ENCODE peak calls at places on chromosomes 6 and 20, in four cellular contexts. One of them, this sample, is unnamed.
A peak's percentile ranks its signal among the peaks of the same experiment; 100 is the strongest.

GRCh38 chr6:81451787-81452186 is 300.7 kb downstream of the TENT5A start:
- DNase-seq in H1: no peak
- DNase-seq in neuronal stem cell: peak; percentile 6
- DNase-seq in mesenchymal stem cell: peak; percentile 93
- DNase-seq in this sample: no peak

GRCh38 chr20:7608246-7608645 is 332.0 kb downstream of the HAO1 start:
- DNase-seq in H1: no peak
- DNase-seq in mesenchymal stem cell: peak; percentile 14
- DNase-seq in neuronal stem cell: peak; percentile 15
- DNase-seq in this sample: no peak

GRCh38 chr20:38153401-38153800 is 11.7 kb downstream of the TGM2 start:
- DNase-seq in neuronal stem cell: no peak
- DNase-seq in mesenchymal stem cell: no peak
- DNase-seq in H1: no peak
- DNase-seq in this sample: peak; percentile 40

GRCh38 chr20:32443386-32443974 is 85.3 kb downstream of the ASXL1 start:
- DNase-seq in mesenchymal stem cell: no peak
- DNase-seq in neuronal stem cell: no peak
- DNase-seq in H1: no peak
- DNase-seq in this sample: no peak

GRCh38 chr6:158999154-158999668 is 791 bp downstream of the RSPH3 start:
- DNase-seq in mesenchymal stem cell: no peak
- DNase-seq in H1: no peak
- DNase-seq in neuronal stem cell: no peak
- DNase-seq in this sample: no peak

GRCh38 chr6:28947067-28947765 is 23.4 kb upstream of the TRIM27 start:
- DNase-seq in mesenchymal stem cell: no peak
- DNase-seq in neuronal stem cell: no peak
- DNase-seq in H1: no peak
- DNase-seq in this sample: no peak

GRCh38 chr6:122482750-122483080 is 11.1 kb upstream of the SERINC1 start:
- DNase-seq in H1: no peak
- DNase-seq in neuronal stem cell: no peak
- DNase-seq in mesenchymal stem cell: peak; percentile 48
- DNase-seq in this sample: no peak

GRCh38 chr6:27188885-27189418 is 58.5 kb upstream of the PRSS16 start:
- DNase-seq in mesenchymal stem cell: peak; percentile 85
- DNase-seq in neuronal stem cell: peak; percentile 77
- DNase-seq in H1: no peak
- DNase-seq in this sample: peak; percentile 66

GRCh38 chr6:34324738-34325444 is 67.6 kb downstream of the NUDT3 start:
- DNase-seq in H1: no peak
- DNase-seq in neuronal stem cell: no peak
- DNase-seq in mesenchymal stem cell: no peak
- DNase-seq in this sample: no peak

GRCh38 chr6:5120011-5120410 is 34.9 kb downstream of the PPP1R3G start:
- DNase-seq in neuronal stem cell: no peak
- DNase-seq in H1: no peak
- DNase-seq in mesenchymal stem cell: no peak
- DNase-seq in this sample: no peak

GRCh38 chr6:130282234-130282995 is 59.7 kb upstream of the SAMD3 start:
- DNase-seq in neuronal stem cell: no peak
- DNase-seq in H1: no peak
- DNase-seq in mesenchymal stem cell: peak; percentile 4
- DNase-seq in this sample: no peak

GRCh38 chr20:58895099-58895795 is 42.7 kb downstream of the GNAS start:
- DNase-seq in neuronal stem cell: no peak
- DNase-seq in H1: no peak
- DNase-seq in mesenchymal stem cell: no peak
- DNase-seq in this sample: no peak

GRCh38 chr6:74213995-74214394 is 518.0 kb downstream of the CD109 start:
- DNase-seq in neuronal stem cell: no peak
- DNase-seq in mesenchymal stem cell: no peak
- DNase-seq in H1: no peak
- DNase-seq in this sample: no peak

GRCh38 chr6:34663887-34664269 is 32.7 kb downstream of the ILRUN start:
- DNase-seq in neuronal stem cell: no peak
- DNase-seq in H1: no peak
- DNase-seq in mesenchymal stem cell: peak; percentile 54
- DNase-seq in this sample: no peak

GRCh38 chr6:7424967-7425807 is 35.6 kb downstream of the RIOK1 start:
- DNase-seq in neuronal stem cell: no peak
- DNase-seq in H1: no peak
- DNase-seq in mesenchymal stem cell: peak; percentile 41
- DNase-seq in this sample: peak; percentile 27

GRCh38 chr20:62642666-62643520 is 590 bp downstream of the SLCO4A1 start:
- DNase-seq in H1: no peak
- DNase-seq in neuronal stem cell: no peak
- DNase-seq in mesenchymal stem cell: no peak
- DNase-seq in this sample: peak; percentile 52

GRCh38 chr6:40809627-40810026 is 222.5 kb upstream of the LRFN2 start:
- DNase-seq in H1: no peak
- DNase-seq in neuronal stem cell: no peak
- DNase-seq in mesenchymal stem cell: no peak
- DNase-seq in this sample: no peak

GRCh38 chr20:45467861-45468260 is 1.7 kb upstream of the WFDC2 start:
- DNase-seq in mesenchymal stem cell: no peak
- DNase-seq in neuronal stem cell: no peak
- DNase-seq in H1: no peak
- DNase-seq in this sample: no peak

GRCh38 chr6:24340998-24341934 is 16.6 kb downstream of the DCDC2 start:
- DNase-seq in neuronal stem cell: no peak
- DNase-seq in H1: no peak
- DNase-seq in mesenchymal stem cell: no peak
- DNase-seq in this sample: no peak
- H3K4me3 ChIP-seq in neuronal stem cell: no peak overlapping the region
- H3K4me3 ChIP-seq in H1: no peak overlapping the region
- H3K4me3 ChIP-seq in mesenchymal stem cell: no peak overlapping the region
- H3K4me3 ChIP-seq in this sample: no peak overlapping the region

DNA sequence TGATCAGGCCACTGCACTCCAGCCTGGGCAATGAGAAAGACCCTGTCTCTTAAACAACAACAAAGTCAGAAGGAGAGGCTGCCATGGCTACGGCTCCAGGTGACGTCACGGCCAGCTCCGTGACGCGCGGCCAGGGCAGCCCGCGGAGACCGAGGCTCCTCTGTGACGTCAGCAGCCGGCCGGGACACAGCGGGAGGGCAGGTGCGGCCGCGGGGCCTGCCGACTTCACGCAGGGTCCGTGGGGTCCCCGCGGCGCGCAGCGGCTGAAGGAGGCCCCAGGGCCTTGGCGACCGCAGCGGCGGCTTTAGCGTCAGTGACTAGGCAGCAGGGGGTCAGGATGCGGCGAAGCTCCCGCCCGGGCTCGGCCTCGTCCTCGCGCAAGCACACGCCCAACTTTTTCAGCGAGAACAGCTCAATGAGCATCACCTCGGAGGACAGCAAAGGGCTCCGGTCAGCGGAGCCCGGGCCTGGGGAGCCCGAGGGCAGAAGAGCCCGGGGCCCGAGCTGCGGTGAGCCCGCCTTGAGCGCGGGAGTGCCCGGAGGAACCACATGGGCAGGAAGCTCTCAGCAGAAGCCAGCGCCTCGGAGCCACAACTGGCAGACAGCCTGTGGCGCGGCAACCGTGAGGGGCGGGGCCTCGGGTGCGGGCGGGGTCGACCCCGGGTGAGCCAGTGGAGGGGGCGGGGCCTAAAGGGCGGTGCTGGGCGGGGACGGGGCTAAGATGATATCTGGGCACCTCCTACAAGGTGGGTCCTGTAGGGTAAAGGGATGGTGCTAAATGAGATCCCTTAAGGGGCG is at the start of gene SPAG4:
- DNase-seq in H1: peak; percentile 98
- DNase-seq in neuronal stem cell: peak; percentile 98
- DNase-seq in mesenchymal stem cell: peak; percentile 83
- DNase-seq in this sample: peak; percentile 67
- H2BK12ac ChIP-seq in H1: no peak within 1 kb of the TSS
- H2BK12ac ChIP-seq in neuronal stem cell: no peak within 1 kb of the TSS
- H2BK12ac ChIP-seq in mesenchymal stem cell: no peak within 1 kb of the TSS
- H2BK12ac ChIP-seq in this sample: no peak within 1 kb of the TSS

GRCh38 chr20:47866480-47866879 is 81.2 kb upstream of the SULF2 start:
- DNase-seq in neuronal stem cell: no peak
- DNase-seq in H1: no peak
- DNase-seq in mesenchymal stem cell: no peak
- DNase-seq in this sample: no peak

GRCh38 chr20:47865912-47866311 is 80.6 kb upstream of the SULF2 start:
- DNase-seq in mesenchymal stem cell: no peak
- DNase-seq in neuronal stem cell: no peak
- DNase-seq in H1: no peak
- DNase-seq in this sample: no peak

GRCh38 chr20:47868744-47869143 is 83.5 kb upstream of the SULF2 start:
- DNase-seq in H1: no peak
- DNase-seq in neuronal stem cell: no peak
- DNase-seq in mesenchymal stem cell: no peak
- DNase-seq in this sample: no peak

GRCh38 chr20:47865451-47865850 is 80.2 kb upstream of the SULF2 start:
- DNase-seq in mesenchymal stem cell: no peak
- DNase-seq in H1: no peak
- DNase-seq in neuronal stem cell: no peak
- DNase-seq in this sample: no peak

DNA sequence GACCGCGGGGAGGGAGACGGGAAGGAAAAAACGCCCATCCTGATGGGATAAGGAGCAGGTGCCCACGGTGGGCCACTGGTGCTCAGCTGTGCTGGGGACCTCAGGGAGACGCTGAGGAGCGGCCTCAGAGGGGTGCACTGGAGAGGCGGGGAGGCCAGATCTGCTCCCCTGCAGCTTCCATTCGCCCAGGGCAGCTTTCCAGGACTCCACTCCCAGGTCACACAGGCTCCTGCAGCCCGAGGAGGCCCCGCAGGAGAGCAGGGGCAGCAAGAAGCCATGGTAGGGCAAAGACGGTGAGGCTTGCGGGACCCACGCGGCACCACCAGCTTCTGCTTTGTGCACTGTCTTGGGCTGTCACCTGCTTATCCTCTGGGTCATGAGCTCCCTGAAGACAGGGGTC is 82.5 kb upstream of the SULF2 start:
- DNase-seq in neuronal stem cell: no peak
- DNase-seq in mesenchymal stem cell: no peak
- DNase-seq in H1: no peak
- DNase-seq in this sample: no peak
- H3K4me3 ChIP-seq in neuronal stem cell: no peak overlapping the region
- H3K4me3 ChIP-seq in mesenchymal stem cell: no peak overlapping the region
- H3K4me3 ChIP-seq in H1: no peak overlapping the region
- H3K4me3 ChIP-seq in this sample: no peak overlapping the region

GRCh38 chr6:80214436-80215022 is 108.1 kb downstream of the BCKDHB start:
- DNase-seq in mesenchymal stem cell: peak; percentile 72
- DNase-seq in neuronal stem cell: peak; percentile 40
- DNase-seq in H1: no peak
- DNase-seq in this sample: peak; percentile 59

GRCh38 chr6:80209434-80209833 is 103.0 kb downstream of the BCKDHB start:
- DNase-seq in mesenchymal stem cell: no peak
- DNase-seq in H1: no peak
- DNase-seq in neuronal stem cell: no peak
- DNase-seq in this sample: no peak

GRCh38 chr6:80215063-80215462 is 108.6 kb downstream of the BCKDHB start:
- DNase-seq in mesenchymal stem cell: no peak
- DNase-seq in H1: no peak
- DNase-seq in neuronal stem cell: no peak
- DNase-seq in this sample: no peak

GRCh38 chr6:80210618-80211017 is 104.1 kb downstream of the BCKDHB start:
- DNase-seq in H1: peak; percentile 17
- DNase-seq in mesenchymal stem cell: peak; percentile 86
- DNase-seq in neuronal stem cell: no peak
- DNase-seq in this sample: no peak

GRCh38 chr6:80211295-80211694 is 104.8 kb downstream of the BCKDHB start:
- DNase-seq in H1: no peak
- DNase-seq in neuronal stem cell: no peak
- DNase-seq in mesenchymal stem cell: peak; percentile 22
- DNase-seq in this sample: no peak
- H2BK12ac ChIP-seq in H1: no peak overlapping the region
- H2BK12ac ChIP-seq in neuronal stem cell: no peak overlapping the region
- H2BK12ac ChIP-seq in mesenchymal stem cell: no peak overlapping the region
- H2BK12ac ChIP-seq in this sample: no peak overlapping the region

GRCh38 chr6:11033825-11034224 is 10.3 kb downstream of the ELOVL2 start:
- DNase-seq in mesenchymal stem cell: peak; percentile 74
- DNase-seq in H1: no peak
- DNase-seq in neuronal stem cell: no peak
- DNase-seq in this sample: peak; percentile 77
- H3K4me3 ChIP-seq in mesenchymal stem cell: no peak overlapping the region
- H3K4me3 ChIP-seq in H1: no peak overlapping the region
- H3K4me3 ChIP-seq in neuronal stem cell: no peak overlapping the region
- H3K4me3 ChIP-seq in this sample: no peak overlapping the region

DNA sequence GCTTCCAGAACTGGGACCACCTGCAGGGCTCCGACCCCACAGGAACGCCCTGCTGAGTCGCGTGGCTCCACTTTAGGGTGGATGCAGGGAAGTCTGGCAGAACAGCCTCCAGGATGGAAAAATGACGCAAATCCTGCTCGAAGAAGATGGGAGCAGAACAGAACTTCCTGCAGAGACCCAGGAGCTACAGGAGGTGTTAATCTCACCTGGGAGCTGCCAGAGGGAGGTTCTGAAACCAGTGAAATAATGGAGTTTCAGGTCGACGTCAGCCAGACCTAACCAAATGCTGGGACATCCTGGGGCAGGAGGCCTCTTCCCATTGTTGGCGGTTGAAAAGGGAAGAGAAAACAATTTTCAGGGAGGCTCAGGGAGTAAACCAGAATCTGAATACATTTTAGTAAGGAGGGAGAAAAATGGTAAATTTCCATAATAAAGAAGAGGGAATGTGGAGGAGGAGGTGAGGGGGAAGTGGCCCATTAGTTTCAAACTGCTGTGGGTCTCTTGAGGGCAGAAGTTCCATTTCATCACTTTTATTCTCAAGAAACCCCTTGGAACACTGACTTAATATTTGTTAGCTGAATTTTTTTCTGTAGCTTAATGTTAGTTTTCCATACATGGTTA is 558.4 kb upstream of the CDH4 start:
- DNase-seq in neuronal stem cell: no peak
- DNase-seq in H1: no peak
- DNase-seq in mesenchymal stem cell: no peak
- DNase-seq in this sample: no peak
- H2BK12ac ChIP-seq in neuronal stem cell: no peak overlapping the region
- H2BK12ac ChIP-seq in H1: peak overlapping the region; percentile 97
- H2BK12ac ChIP-seq in mesenchymal stem cell: no peak overlapping the region
- H2BK12ac ChIP-seq in this sample: no peak overlapping the region

DNA sequence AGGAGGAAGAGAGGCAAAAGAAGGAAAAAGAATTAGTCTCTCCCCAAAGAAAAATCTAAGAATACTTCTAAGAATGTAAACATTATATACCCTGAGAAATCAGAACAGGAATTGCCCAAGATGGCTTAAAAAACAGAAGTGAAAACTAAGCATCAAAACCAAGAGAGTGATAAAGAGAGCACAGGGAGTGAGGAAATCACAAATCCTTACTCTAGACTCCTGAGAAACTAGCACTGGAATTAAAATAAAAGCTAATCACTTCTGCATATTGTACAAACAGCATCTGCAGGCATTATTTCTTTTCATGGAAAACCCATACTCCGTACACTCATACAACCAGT is 285.7 kb downstream of the BTBD9 start:
- DNase-seq in neuronal stem cell: no peak
- DNase-seq in H1: no peak
- DNase-seq in mesenchymal stem cell: no peak
- DNase-seq in this sample: no peak
- H3K4me3 ChIP-seq in neuronal stem cell: no peak overlapping the region
- H3K4me3 ChIP-seq in H1: no peak overlapping the region
- H3K4me3 ChIP-seq in mesenchymal stem cell: no peak overlapping the region
- H3K4me3 ChIP-seq in this sample: no peak overlapping the region

DNA sequence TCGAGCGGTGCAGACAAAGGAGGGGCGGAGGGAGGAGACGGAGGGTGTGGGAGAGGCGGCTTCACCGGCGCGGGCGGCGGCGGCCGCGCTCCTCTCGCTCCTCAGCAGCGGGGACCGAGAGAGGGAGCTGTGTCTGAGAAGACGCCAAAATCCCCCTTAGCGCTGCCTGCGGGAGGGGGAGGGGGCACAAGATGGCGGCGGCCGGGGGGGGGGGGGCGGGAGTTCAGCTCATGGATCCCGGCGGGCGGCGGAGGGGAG is 260 bp downstream of the ADNP start:
- DNase-seq in mesenchymal stem cell: no peak
- DNase-seq in H1: no peak
- DNase-seq in neuronal stem cell: no peak
- DNase-seq in this sample: no peak
- H2BK12ac ChIP-seq in mesenchymal stem cell: no peak overlapping the region
- H2BK12ac ChIP-seq in H1: no peak overlapping the region
- H2BK12ac ChIP-seq in neuronal stem cell: no peak overlapping the region
- H2BK12ac ChIP-seq in this sample: no peak overlapping the region

This sample was measured in trophoblast cell.